ENCODE peak calls at places on chromosomes 13 and 19, in six cellular contexts. N is HFFc6; Y is heart right ventricle; H is colonic mucosa; F is CD8-positive, alpha-beta memory T cell; G is CD4-positive, CD25-positive, alpha-beta regulatory T cell. E is an unnamed sample.

GRCh38 chr19:28710278-28710677 is 502.7 kb downstream of the UQCRFS1 start:
- DNase-seq in H (no peak), Y (no peak), F (no peak), N (peak), G (no peak), E (peak)

GRCh38 chr19:46755077-46755852 is 9.0 kb upstream of the STRN4 start:
- DNase-seq in Y (peak), F (no peak), N (peak), G (no peak), H (no peak), E (peak)

GRCh38 chr19:41328157-41328817 is 18.3 kb downstream of the CCDC97 start:
- DNase-seq in H (no peak), G (no peak), F (no peak), N (no peak), Y (no peak), E (no peak)

GRCh38 chr19:13208131-13208963 is 58.1 kb downstream of the IER2 start:
- DNase-seq in F (peak), G (peak), Y (no peak), H (peak), N (peak), E (peak)

GRCh38 chr13:39130298-39130697 is 92.0 kb downstream of the NHLRC3 start:
- DNase-seq in H (no peak), N (no peak), G (no peak), F (no peak), Y (no peak), E (no peak)

GRCh38 chr13:106373989-106374572 is 161.4 kb downstream of the EFNB2 start:
- DNase-seq in G (no peak), N (no peak), Y (no peak), F (no peak), H (no peak), E (peak)

GRCh38 chr13:59680429-59681024 is 483.2 kb downstream of the DIAPH3 start:
- DNase-seq in H (no peak), Y (no peak), N (peak), G (no peak), F (no peak), E (peak)

GRCh38 chr13:29679357-29680050 is 84.0 kb upstream of the SLC7A1 start:
- DNase-seq in N (no peak), H (no peak), F (no peak), G (no peak), Y (peak), E (no peak)

GRCh38 chr19:3194063-3194702 is 8.5 kb downstream of the NCLN start:
- DNase-seq in F (no peak), N (no peak), H (no peak), G (no peak), Y (no peak), E (no peak)

GRCh38 chr13:21310220-21310619 is 133.8 kb downstream of the MRPL57 start:
- DNase-seq in Y (no peak), N (peak), F (no peak), G (no peak), H (no peak), E (peak)

GRCh38 chr13:103188688-103189326 is 122.6 kb upstream of the SLC10A2 start:
- DNase-seq in H (no peak), F (no peak), Y (no peak), G (no peak), N (no peak), E (no peak)

GRCh38 chr19:3361384-3362216 is 4.8 kb upstream of the NFIC start:
- DNase-seq in F (no peak), G (no peak), Y (no peak), H (no peak), N (no peak), E (no peak)

GRCh38 chr13:29568731-29569130 is 26.8 kb downstream of the SLC7A1 start:
- DNase-seq in Y (no peak), G (no peak), F (no peak), N (no peak), H (no peak), E (no peak)

GRCh38 chr13:97114696-97115095 is 107.4 kb upstream of the MBNL2 start:
- DNase-seq in Y (no peak), H (no peak), N (no peak), F (no peak), G (no peak), E (no peak)

GRCh38 chr19:38221421-38221820 is 2.6 kb downstream of the DPF1 start:
- DNase-seq in N (no peak), H (no peak), Y (no peak), F (no peak), G (no peak), E (no peak)

GRCh38 chr13:89832827-89833226 is 1514.7 kb upstream of the MIR17HG start:
- DNase-seq in G (no peak), N (no peak), F (no peak), Y (no peak), H (no peak), E (no peak)

GRCh38 chr19:1855040-1855827 is 7.0 kb upstream of the REXO1 start:
- DNase-seq in G (peak), H (peak), N (peak), Y (peak), F (peak), E (peak)

GRCh38 chr19:17766543-17767131 is 15.4 kb downstream of the FCHO1 start:
- DNase-seq in Y (peak), N (peak), F (no peak), G (no peak), H (peak), E (peak)

GRCh38 chr13:40589285-40590109 is 76.9 kb downstream of the FOXO1 start:
- DNase-seq in Y (no peak), F (no peak), H (no peak), N (no peak), G (no peak), E (peak)

GRCh38 chr13:113802761-113803160 is 43.7 kb downstream of the TMEM255B start:
- DNase-seq in G (no peak), Y (no peak), F (peak), N (no peak), H (no peak), E (no peak)

GRCh38 chr13:44307255-44307654 is 66.4 kb upstream of the SERP2 start:
- DNase-seq in G (no peak), H (no peak), Y (no peak), F (no peak), N (no peak), E (no peak)

GRCh38 chr19:33795370-33796163 is 1.1 kb upstream of the KCTD15 start:
- DNase-seq in Y (peak), N (peak), H (peak), G (no peak), F (no peak), E (peak)